ENCODE peak calls at places on chromosomes 1 and 21, in eight cellular contexts. One of them, this sample, is unnamed.

GRCh38 chr1:167555971-167556714 is 2.6 kb upstream of the CREG1 start:
- DNase-seq in prostate gland: peak
- DNase-seq in A549: peak
- DNase-seq in IMR-90: peak
- DNase-seq in cardiac muscle cell: peak
- DNase-seq in psoas muscle: peak
- DNase-seq in spleen: peak
- DNase-seq in tibial artery: peak
- DNase-seq in this sample: peak

GRCh38 chr1:6657138-6657537 is 32.5 kb downstream of the THAP3 start:
- DNase-seq in prostate gland: no peak
- DNase-seq in A549: no peak
- DNase-seq in IMR-90: no peak
- DNase-seq in cardiac muscle cell: no peak
- DNase-seq in psoas muscle: no peak
- DNase-seq in spleen: no peak
- DNase-seq in tibial artery: no peak
- DNase-seq in this sample: no peak

GRCh38 chr1:83761084-83761760 is 237.7 kb downstream of the TTLL7 start:
- DNase-seq in prostate gland: no peak
- DNase-seq in A549: no peak
- DNase-seq in IMR-90: no peak
- DNase-seq in cardiac muscle cell: no peak
- DNase-seq in psoas muscle: no peak
- DNase-seq in spleen: peak
- DNase-seq in tibial artery: no peak
- DNase-seq in this sample: no peak

GRCh38 chr1:186876436-186876835 is 47.7 kb downstream of the PLA2G4A start:
- DNase-seq in prostate gland: no peak
- DNase-seq in A549: no peak
- DNase-seq in IMR-90: no peak
- DNase-seq in cardiac muscle cell: no peak
- DNase-seq in psoas muscle: no peak
- DNase-seq in spleen: no peak
- DNase-seq in tibial artery: no peak
- DNase-seq in this sample: no peak

GRCh38 chr1:191901651-191902050 is 256.6 kb upstream of the RGS18 start:
- DNase-seq in prostate gland: no peak
- DNase-seq in A549: no peak
- DNase-seq in IMR-90: no peak
- DNase-seq in cardiac muscle cell: no peak
- DNase-seq in psoas muscle: no peak
- DNase-seq in spleen: no peak
- DNase-seq in tibial artery: no peak
- DNase-seq in this sample: no peak

GRCh38 chr1:38204698-38205097 is 158.1 kb upstream of the POU3F1 start:
- DNase-seq in prostate gland: no peak
- DNase-seq in A549: no peak
- DNase-seq in IMR-90: no peak
- DNase-seq in cardiac muscle cell: no peak
- DNase-seq in psoas muscle: no peak
- DNase-seq in spleen: no peak
- DNase-seq in tibial artery: no peak
- DNase-seq in this sample: no peak

GRCh38 chr1:38891753-38892152 is 10.4 kb upstream of the GJA9 start:
- DNase-seq in prostate gland: no peak
- DNase-seq in A549: peak
- DNase-seq in IMR-90: peak
- DNase-seq in cardiac muscle cell: no peak
- DNase-seq in psoas muscle: no peak
- DNase-seq in spleen: no peak
- DNase-seq in tibial artery: no peak
- DNase-seq in this sample: no peak

GRCh38 chr1:160117300-160117699 is 1.7 kb downstream of the ATP1A2 start:
- DNase-seq in prostate gland: no peak
- DNase-seq in A549: no peak
- DNase-seq in IMR-90: no peak
- DNase-seq in cardiac muscle cell: no peak
- DNase-seq in psoas muscle: no peak
- DNase-seq in spleen: no peak
- DNase-seq in tibial artery: no peak
- DNase-seq in this sample: no peak

GRCh38 chr1:203625623-203626189 is 926 bp upstream of the ATP2B4 start:
- DNase-seq in prostate gland: peak
- DNase-seq in A549: peak
- DNase-seq in IMR-90: no peak
- DNase-seq in cardiac muscle cell: peak
- DNase-seq in psoas muscle: no peak
- DNase-seq in spleen: no peak
- DNase-seq in tibial artery: no peak
- DNase-seq in this sample: peak

GRCh38 chr1:41672173-41672572 is 187.7 kb upstream of the EDN2 start:
- DNase-seq in prostate gland: peak
- DNase-seq in A549: peak
- DNase-seq in IMR-90: peak
- DNase-seq in cardiac muscle cell: peak
- DNase-seq in psoas muscle: no peak
- DNase-seq in spleen: peak
- DNase-seq in tibial artery: no peak
- DNase-seq in this sample: no peak

GRCh38 chr1:116284819-116285390 is 88.1 kb upstream of the ATP1A1 start:
- DNase-seq in prostate gland: no peak
- DNase-seq in A549: no peak
- DNase-seq in IMR-90: no peak
- DNase-seq in cardiac muscle cell: no peak
- DNase-seq in psoas muscle: peak
- DNase-seq in spleen: no peak
- DNase-seq in tibial artery: no peak
- DNase-seq in this sample: no peak

GRCh38 chr1:109760581-109761226 is 3.0 kb downstream of the EPS8L3 start:
- DNase-seq in prostate gland: no peak
- DNase-seq in A549: no peak
- DNase-seq in IMR-90: no peak
- DNase-seq in cardiac muscle cell: no peak
- DNase-seq in psoas muscle: no peak
- DNase-seq in spleen: peak
- DNase-seq in tibial artery: no peak
- DNase-seq in this sample: no peak

GRCh38 chr21:38852278-38852677 is 46.5 kb downstream of the ETS2 start:
- DNase-seq in prostate gland: no peak
- DNase-seq in A549: no peak
- DNase-seq in IMR-90: no peak
- DNase-seq in cardiac muscle cell: no peak
- DNase-seq in psoas muscle: no peak
- DNase-seq in spleen: no peak
- DNase-seq in tibial artery: no peak
- DNase-seq in this sample: no peak

GRCh38 chr1:168635129-168635528 is 58.7 kb downstream of the XCL1 start:
- DNase-seq in prostate gland: no peak
- DNase-seq in A549: no peak
- DNase-seq in IMR-90: no peak
- DNase-seq in cardiac muscle cell: no peak
- DNase-seq in psoas muscle: no peak
- DNase-seq in spleen: no peak
- DNase-seq in tibial artery: no peak
- DNase-seq in this sample: no peak

GRCh38 chr1:95276429-95276828 is 42.4 kb downstream of the RWDD3 start:
- DNase-seq in prostate gland: no peak
- DNase-seq in A549: no peak
- DNase-seq in IMR-90: no peak
- DNase-seq in cardiac muscle cell: no peak
- DNase-seq in psoas muscle: no peak
- DNase-seq in spleen: no peak
- DNase-seq in tibial artery: no peak
- DNase-seq in this sample: no peak

GRCh38 chr1:26110731-26111529 is 694 bp upstream of the PDIK1L start:
- DNase-seq in prostate gland: peak
- DNase-seq in A549: peak
- DNase-seq in IMR-90: peak
- DNase-seq in cardiac muscle cell: peak
- DNase-seq in psoas muscle: peak
- DNase-seq in spleen: peak
- DNase-seq in tibial artery: peak
- DNase-seq in this sample: peak

GRCh38 chr1:201419737-201420607 is 1.6 kb downstream of the TNNI1 start:
- DNase-seq in prostate gland: no peak
- DNase-seq in A549: no peak
- DNase-seq in IMR-90: no peak
- DNase-seq in cardiac muscle cell: peak
- DNase-seq in psoas muscle: peak
- DNase-seq in spleen: peak
- DNase-seq in tibial artery: no peak
- DNase-seq in this sample: no peak

DNA sequence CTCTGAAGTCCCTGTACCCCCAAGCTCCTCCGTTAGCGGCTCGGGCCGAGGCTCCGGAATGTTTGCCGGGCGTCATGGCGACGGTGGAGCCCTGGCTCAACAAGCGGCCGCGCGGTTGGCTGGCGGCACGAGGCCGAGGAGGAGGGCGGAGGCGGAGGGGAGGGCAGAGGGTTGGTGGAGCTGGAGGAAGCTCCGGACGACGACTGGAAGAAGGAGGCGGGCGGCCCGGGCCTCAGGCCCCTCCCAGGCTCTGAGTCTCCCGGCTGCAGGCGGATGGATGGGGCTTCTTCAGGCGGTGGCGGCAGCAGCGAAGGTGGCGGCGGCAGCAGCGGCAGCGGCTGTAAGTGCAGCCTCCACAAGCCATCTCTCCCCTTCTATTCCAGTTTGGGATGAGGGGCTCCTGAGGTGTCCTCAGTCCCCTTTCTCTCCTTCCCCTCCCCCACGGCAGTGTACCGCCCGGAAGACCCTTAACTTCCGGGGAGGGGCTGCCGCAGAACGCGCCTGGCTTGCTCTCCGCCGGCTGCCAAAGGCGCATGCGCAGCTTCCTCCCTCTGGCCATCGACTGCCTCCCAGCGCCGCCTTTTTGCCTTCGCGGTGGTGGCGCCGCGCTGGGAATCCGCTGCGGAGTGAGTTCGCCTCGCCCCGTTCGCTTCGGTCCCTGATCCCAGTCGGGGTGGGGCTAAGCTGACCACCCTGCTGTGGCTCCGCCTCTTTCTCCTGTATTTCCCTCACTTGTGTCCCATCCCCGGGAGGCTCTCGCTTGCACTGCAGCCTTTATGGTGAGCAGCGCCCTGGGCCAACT is at the start of the genes DNAI4 and MIER1:
- DNase-seq in prostate gland: peak
- DNase-seq in A549: peak
- DNase-seq in IMR-90: peak
- DNase-seq in cardiac muscle cell: peak
- DNase-seq in psoas muscle: peak
- DNase-seq in spleen: peak
- DNase-seq in tibial artery: peak
- DNase-seq in this sample: peak
- TF ChIP-seq CTCF in prostate gland: peak
- TF ChIP-seq CTCF in A549: no peak
- TF ChIP-seq CTCF in IMR-90: peak
- TF ChIP-seq CTCF in cardiac muscle cell: peak
- TF ChIP-seq CTCF in psoas muscle: peak
- TF ChIP-seq CTCF in spleen: peak
- TF ChIP-seq CTCF in tibial artery: peak
- TF ChIP-seq CTCF in this sample: no peak

GRCh38 chr1:12179111-12179519 is 12.3 kb downstream of the TNFRSF1B start:
- DNase-seq in prostate gland: no peak
- DNase-seq in A549: no peak
- DNase-seq in IMR-90: peak
- DNase-seq in cardiac muscle cell: peak
- DNase-seq in psoas muscle: no peak
- DNase-seq in spleen: no peak
- DNase-seq in tibial artery: no peak
- DNase-seq in this sample: peak

GRCh38 chr1:12176298-12177118 is 9.7 kb downstream of the TNFRSF1B start:
- DNase-seq in prostate gland: no peak
- DNase-seq in A549: no peak
- DNase-seq in IMR-90: no peak
- DNase-seq in cardiac muscle cell: no peak
- DNase-seq in psoas muscle: no peak
- DNase-seq in spleen: no peak
- DNase-seq in tibial artery: no peak
- DNase-seq in this sample: no peak

GRCh38 chr1:12177156-12177998 is 10.6 kb downstream of the TNFRSF1B start:
- DNase-seq in prostate gland: no peak
- DNase-seq in A549: no peak
- DNase-seq in IMR-90: no peak
- DNase-seq in cardiac muscle cell: no peak
- DNase-seq in psoas muscle: no peak
- DNase-seq in spleen: no peak
- DNase-seq in tibial artery: no peak
- DNase-seq in this sample: no peak

GRCh38 chr1:12178511-12178910 is 11.7 kb downstream of the TNFRSF1B start:
- DNase-seq in prostate gland: no peak
- DNase-seq in A549: no peak
- DNase-seq in IMR-90: no peak
- DNase-seq in cardiac muscle cell: no peak
- DNase-seq in psoas muscle: no peak
- DNase-seq in spleen: no peak
- DNase-seq in tibial artery: no peak
- DNase-seq in this sample: no peak

DNA sequence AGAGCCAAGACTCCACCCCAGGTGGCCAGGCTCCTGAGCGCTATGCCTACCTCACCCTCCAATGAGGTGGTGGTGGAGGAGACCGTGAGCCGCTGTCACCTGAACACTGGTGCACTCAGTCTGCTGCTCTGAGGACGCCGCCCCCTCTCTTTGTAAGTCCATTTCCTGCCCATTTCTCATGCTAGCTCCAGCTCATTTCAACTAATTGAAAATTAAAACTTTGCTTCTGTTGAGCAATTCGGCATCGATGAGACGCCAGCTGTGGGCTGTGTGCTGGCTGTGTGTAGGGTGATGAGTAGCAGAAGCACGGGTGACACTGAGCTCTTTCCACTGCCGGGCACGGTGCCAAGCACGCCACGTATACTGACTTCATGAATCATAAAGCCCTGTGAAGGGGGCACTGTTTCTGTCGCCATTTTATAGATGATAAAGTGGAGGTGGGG is 11.2 kb downstream of the TNFRSF1B start:
- DNase-seq in prostate gland: no peak
- DNase-seq in A549: no peak
- DNase-seq in IMR-90: peak
- DNase-seq in cardiac muscle cell: peak
- DNase-seq in psoas muscle: peak
- DNase-seq in spleen: no peak
- DNase-seq in tibial artery: peak
- DNase-seq in this sample: peak
- H3K27ac ChIP-seq in prostate gland: no peak
- H3K27ac ChIP-seq in A549: no peak
- H3K27ac ChIP-seq in IMR-90: peak
- H3K27ac ChIP-seq in cardiac muscle cell: no peak
- H3K27ac ChIP-seq in psoas muscle: peak
- H3K27ac ChIP-seq in spleen: peak
- H3K27ac ChIP-seq in tibial artery: no peak
- H3K27ac ChIP-seq in this sample: peak

GRCh38 chr1:206658264-206658980 is 23.1 kb downstream of the DYRK3 start:
- DNase-seq in prostate gland: no peak
- DNase-seq in A549: peak
- DNase-seq in IMR-90: no peak
- DNase-seq in cardiac muscle cell: peak
- DNase-seq in psoas muscle: peak
- DNase-seq in spleen: peak
- DNase-seq in tibial artery: no peak
- DNase-seq in this sample: peak
- TF ChIP-seq CTCF in prostate gland: no peak
- TF ChIP-seq CTCF in A549: peak
- TF ChIP-seq CTCF in IMR-90: peak
- TF ChIP-seq CTCF in cardiac muscle cell: peak
- TF ChIP-seq CTCF in psoas muscle: peak
- TF ChIP-seq CTCF in spleen: peak
- TF ChIP-seq CTCF in tibial artery: peak
- TF ChIP-seq CTCF in this sample: peak

GRCh38 chr1:117697220-117697781 is 91.5 kb downstream of the TENT5C start:
- DNase-seq in prostate gland: no peak
- DNase-seq in A549: no peak
- DNase-seq in IMR-90: peak
- DNase-seq in cardiac muscle cell: peak
- DNase-seq in psoas muscle: no peak
- DNase-seq in spleen: no peak
- DNase-seq in tibial artery: no peak
- DNase-seq in this sample: no peak
- H3K27ac ChIP-seq in prostate gland: no peak
- H3K27ac ChIP-seq in A549: no peak
- H3K27ac ChIP-seq in IMR-90: peak
- H3K27ac ChIP-seq in cardiac muscle cell: no peak
- H3K27ac ChIP-seq in psoas muscle: peak
- H3K27ac ChIP-seq in spleen: no peak
- H3K27ac ChIP-seq in tibial artery: peak
- H3K27ac ChIP-seq in this sample: no peak

This sample was measured in CD4-positive, alpha-beta T cell.